ENCODE peak calls at places on chromosomes 16 and 17, in six cellular contexts. S, E, O, Z, Q and K are unnamed samples.

GRCh38 chr17:4895121-4895520 is 4.2 kb upstream of the C17orf107 start:
- DNase-seq in Z (no peak), E (peak; percentile 53), S (no peak), Q (no peak), O (no peak), K (no peak)

GRCh38 chr16:87939562-87940423 is 3.5 kb upstream of the CA5A start:
- DNase-seq in Z (no peak), O (no peak), Q (no peak), E (no peak), S (no peak), K (no peak)

GRCh38 chr17:45093444-45094110 is 32.5 kb downstream of the NMT1 start:
- DNase-seq in S (no peak), Z (no peak), Q (no peak), O (no peak), E (no peak), K (no peak)

GRCh38 chr17:27494192-27495091 is 38.2 kb downstream of the KSR1 start:
- DNase-seq in E (peak; percentile 90), Q (peak; percentile 91), Z (no peak), S (peak; percentile 83), O (peak; percentile 45), K (no peak)

GRCh38 chr17:2453325-2453724 is 52.5 kb upstream of the MNT start:
- DNase-seq in Z (no peak), E (no peak), O (no peak), Q (no peak), S (no peak), K (no peak)

GRCh38 chr17:73481672-73482071 is 162.6 kb downstream of the SDK2 start:
- DNase-seq in Q (no peak), E (no peak), Z (no peak), S (no peak), O (no peak), K (no peak)

GRCh38 chr17:56028837-56029236 is 124.4 kb upstream of the ANKFN1 start:
- DNase-seq in Q (no peak), Z (no peak), O (no peak), S (no peak), E (no peak), K (no peak)

GRCh38 chr16:56950881-56951771 is 10.6 kb upstream of the CETP start:
- DNase-seq in E (no peak), Z (peak; percentile 13), O (no peak), S (peak; percentile 37), Q (no peak), K (no peak)

GRCh38 chr16:48574766-48575165 is 35.2 kb downstream of the N4BP1 start:
- DNase-seq in E (no peak), S (no peak), Z (no peak), Q (no peak), O (no peak), K (no peak)

GRCh38 chr16:86398622-86399021 is 111.7 kb upstream of the FOXF1 start:
- DNase-seq in S (no peak), E (no peak), O (no peak), Z (no peak), Q (no peak), K (no peak)

GRCh38 chr16:55832788-55833583 is at the start of gene CES1:
- DNase-seq in Z (no peak), E (peak; percentile 67), Q (peak; percentile 88), S (peak; percentile 88), O (no peak), K (no peak)

GRCh38 chr16:55701442-55702319 is 45.9 kb downstream of the SLC6A2 start:
- DNase-seq in E (no peak), O (no peak), Q (no peak), Z (no peak), S (peak; percentile 73), K (no peak)

GRCh38 chr16:85392756-85393673 is 220.1 kb upstream of the GSE1 start:
- DNase-seq in E (peak; percentile 34), S (no peak), Z (no peak), O (no peak), Q (peak; percentile 66), K (peak; percentile 58)

GRCh38 chr17:77213778-77214132 is 73.0 kb downstream of the SEC14L1 start:
- DNase-seq in O (no peak), Q (no peak), E (peak; percentile 39), Z (no peak), S (no peak), K (no peak)

GRCh38 chr17:77210946-77211541 is 70.3 kb downstream of the SEC14L1 start:
- DNase-seq in E (peak; percentile 29), Q (peak; percentile 64), O (no peak), S (no peak), Z (no peak), K (peak; percentile 59)

GRCh38 chr17:77211681-77212080 is 70.9 kb downstream of the SEC14L1 start:
- DNase-seq in Q (peak; percentile 64), Z (no peak), S (no peak), O (no peak), E (no peak), K (no peak)

GRCh38 chr17:77212833-77213777 is 72.3 kb downstream of the SEC14L1 start:
- DNase-seq in O (no peak), Q (no peak), Z (no peak), S (no peak), E (peak; percentile 48), K (no peak)

DNA sequence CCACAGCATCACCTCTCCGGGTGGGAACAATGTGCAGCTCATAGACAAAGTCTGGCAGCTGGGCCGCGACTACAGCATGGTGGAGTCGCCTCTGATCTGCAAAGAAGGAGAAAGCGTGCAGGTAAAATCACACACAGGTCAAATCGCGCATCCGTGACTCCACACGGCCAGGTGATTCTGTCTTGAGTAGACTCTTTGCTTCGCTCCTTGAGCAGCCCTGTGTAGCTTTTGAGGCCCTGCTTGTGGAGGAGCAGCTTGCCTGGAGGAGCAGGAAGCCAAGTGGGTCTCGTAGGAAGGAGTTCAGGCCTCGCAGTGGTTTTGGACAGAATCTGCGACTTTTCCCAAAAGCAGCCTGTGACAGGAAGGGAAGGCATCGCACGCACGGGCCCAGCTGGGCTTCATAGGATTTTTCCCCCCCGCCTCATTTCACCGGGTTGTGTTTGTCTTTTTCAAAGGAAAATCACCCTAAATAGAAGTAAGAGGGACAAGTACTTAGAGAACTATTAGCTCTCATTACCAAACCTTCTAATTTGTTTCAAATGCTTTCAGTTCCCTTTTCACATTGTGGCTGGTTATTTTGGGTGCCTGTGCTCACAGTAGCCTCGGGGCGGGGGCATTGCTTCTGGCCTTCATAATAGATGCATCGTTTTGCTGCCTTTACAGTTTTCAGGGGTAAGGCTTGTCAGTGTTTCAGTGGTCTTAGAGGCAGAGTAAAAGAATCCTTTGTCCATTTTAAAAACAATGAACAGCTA is 71.5 kb downstream of the SEC14L1 start:
- DNase-seq in Z (no peak), Q (no peak), E (peak; percentile 38), O (no peak), S (no peak), K (no peak)
- H3K36me3 ChIP-seq in Z (peaks cover 82% of the 10 kb centered on the region), Q (peaks cover 92% of the 10 kb centered on the region), E (no peaks in the 10 kb centered on the region), O (peaks cover 67% of the 10 kb centered on the region), S (peaks cover 58% of the 10 kb centered on the region), K (peaks cover 88% of the 10 kb centered on the region)

GRCh38 chr17:68763551-68763950 is 162.4 kb upstream of the FAM20A start:
- DNase-seq in E (no peak), Z (no peak), Q (no peak), S (no peak), O (no peak), K (no peak)

GRCh38 chr17:68759002-68759342 is 157.8 kb upstream of the FAM20A start:
- DNase-seq in Z (no peak), Q (no peak), E (no peak), O (no peak), S (no peak), K (no peak)

GRCh38 chr17:68762911-68763310 is 161.7 kb upstream of the FAM20A start:
- DNase-seq in Z (no peak), E (no peak), O (no peak), Q (no peak), S (no peak), K (no peak)

GRCh38 chr17:68760141-68760475 is 158.9 kb upstream of the FAM20A start:
- DNase-seq in Q (no peak), S (no peak), Z (no peak), O (no peak), E (no peak), K (no peak)

DNA sequence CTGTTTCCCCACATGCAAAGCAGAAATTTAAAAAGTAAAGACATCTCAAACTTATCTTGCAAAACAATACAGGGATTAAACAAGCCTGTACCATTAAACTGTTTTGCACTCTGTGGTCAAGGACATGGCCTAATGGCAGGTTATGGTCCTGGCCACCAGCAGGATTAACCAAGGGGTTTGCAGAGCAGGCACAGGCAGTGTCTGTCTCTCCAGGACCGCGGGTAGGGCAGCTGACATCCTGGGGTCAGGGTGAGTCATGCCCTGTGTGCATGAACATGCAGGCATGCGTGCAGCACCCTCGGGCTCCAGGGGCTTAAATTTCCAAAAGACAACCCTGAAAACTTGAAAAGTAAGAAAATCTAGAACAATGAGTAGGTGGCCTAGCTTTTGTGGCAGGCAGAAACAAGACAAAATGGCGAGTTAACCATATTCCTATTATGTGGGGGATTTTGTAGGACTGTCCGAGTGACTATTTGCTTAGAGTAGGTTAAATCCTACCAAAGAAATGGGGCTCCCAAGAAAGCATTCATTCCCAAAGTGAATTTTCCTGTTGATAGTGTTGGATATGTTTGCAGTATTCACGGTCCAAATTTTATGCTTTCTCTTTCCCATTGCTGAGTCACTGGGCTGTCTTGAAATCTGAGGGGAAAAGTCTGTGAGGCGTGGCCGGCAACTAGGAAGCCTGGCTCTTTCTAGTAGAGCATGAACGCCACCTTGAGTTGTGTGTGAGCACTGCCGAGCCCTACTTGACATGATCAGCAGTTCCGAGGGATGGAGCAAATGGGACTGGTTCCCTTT is 158.4 kb upstream of the FAM20A start:
- DNase-seq in Z (no peak), Q (peak; percentile 94), E (peak; percentile 80), S (peak; percentile 87), O (peak; percentile 83), K (peak; percentile 86)
- H3K4me3 ChIP-seq in Z (no peak overlapping the region), Q (peak overlapping the region; percentile 44), E (no peak overlapping the region), S (no peak overlapping the region), O (peak overlapping the region; percentile 61), K (peak overlapping the region; percentile 27)

GRCh38 chr16:1741553-1742165 is 29.7 kb downstream of the NME3 start:
- DNase-seq in O (no peak), E (no peak), Z (no peak), S (no peak), Q (no peak), K (no peak)
- H3K36me3 ChIP-seq in O (peaks cover 24% of the 10 kb centered on the region), E (no peaks in the 10 kb centered on the region), Z (peaks cover 27% of the 10 kb centered on the region), S (peaks cover 46% of the 10 kb centered on the region), Q (peaks cover 53% of the 10 kb centered on the region), K (peaks cover 4% of the 10 kb centered on the region)

GRCh38 chr16:3065742-3066439 is 451 bp downstream of the IL32 start:
- DNase-seq in E (peak; percentile 68), Z (no peak), Q (no peak), S (no peak), O (no peak), K (no peak)

GRCh38 chr16:3068486-3068885 is 3.0 kb downstream of the IL32 start:
- DNase-seq in Q (no peak), Z (no peak), S (no peak), E (peak; percentile 46), O (no peak), K (no peak)

GRCh38 chr16:3065069-3065741 is at the start of gene IL32:
- DNase-seq in E (peak; percentile 80), O (no peak), S (peak; percentile 70), Q (no peak), Z (peak; percentile 56), K (no peak)

GRCh38 chr16:3066440-3066748 is 954 bp downstream of the IL32 start:
- DNase-seq in S (no peak), Z (no peak), E (peak; percentile 48), O (no peak), Q (no peak), K (no peak)

DNA sequence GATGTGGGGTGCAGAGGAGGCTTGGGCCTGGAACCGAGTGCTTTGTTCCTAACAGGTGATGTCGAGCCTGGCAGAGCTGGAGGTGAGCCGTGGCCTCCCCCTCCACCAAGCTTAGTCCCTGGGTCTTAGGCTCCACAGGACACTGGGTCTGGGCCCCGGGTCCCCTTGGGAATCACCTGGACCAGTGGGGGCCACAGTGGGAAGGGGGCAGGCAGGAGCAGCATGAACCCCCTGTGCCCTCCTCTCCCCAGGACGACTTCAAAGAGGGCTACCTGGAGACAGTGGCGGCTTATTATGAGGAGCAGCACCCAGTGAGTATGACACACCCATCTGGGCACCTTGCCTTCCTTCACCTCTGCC is 2.5 kb downstream of the IL32 start:
- DNase-seq in Q (no peak), O (no peak), Z (no peak), E (no peak), S (no peak), K (no peak)
- H3K4me3 ChIP-seq in Q (no peak overlapping the region), O (peak overlapping the region; percentile 14), Z (peak overlapping the region; percentile 87), E (no peak overlapping the region), S (no peak overlapping the region), K (no peak overlapping the region)